ENCODE peak calls at places on chromosomes 12 and 14, in ten cellular contexts. C, M, U, R, G, D, L, K, P and V are unnamed samples.

GRCh38 chr12:21221778-21222177 is 90.8 kb downstream of the SLCO1B1 start:
- DNase-seq in C (no peak), M (no peak), U (no peak), R (no peak), G (no peak), D (no peak), L (no peak), K (no peak), P (no peak), V (no peak)

GRCh38 chr12:31119531-31120211 is 46.0 kb downstream of the DDX11 start:
- DNase-seq in C (no peak), M (no peak), U (no peak), R (no peak), G (no peak), D (no peak), L (no peak), K (no peak), P (no peak), V (no peak)

GRCh38 chr14:58805605-58806358 is 168.0 kb downstream of the DACT1 start:
- DNase-seq in C (peak), M (peak), U (no peak), R (peak), G (peak), D (peak), L (peak), K (no peak), P (no peak), V (no peak)

GRCh38 chr12:91620949-91621348 is 438.3 kb upstream of the DCN start:
- DNase-seq in C (no peak), M (no peak), U (no peak), R (no peak), G (peak), D (peak), L (no peak), K (no peak), P (no peak), V (no peak)

GRCh38 chr12:110102255-110102654 is 21.9 kb upstream of the IFT81 start:
- DNase-seq in C (peak), M (peak), U (no peak), R (no peak), G (peak), D (peak), L (peak), K (no peak), P (peak), V (no peak)

GRCh38 chr12:123934016-123934620 is 38.5 kb downstream of the CCDC92 start:
- DNase-seq in C (no peak), M (no peak), U (no peak), R (no peak), G (no peak), D (no peak), L (no peak), K (no peak), P (no peak), V (no peak)

GRCh38 chr14:68104518-68104917 is 284.9 kb downstream of the RAD51B start:
- DNase-seq in C (peak), M (peak), U (no peak), R (no peak), G (no peak), D (peak), L (no peak), K (no peak), P (peak), V (no peak)

GRCh38 chr12:69843653-69844052 is 18.6 kb downstream of the MYRFL start:
- DNase-seq in C (no peak), M (no peak), U (no peak), R (no peak), G (no peak), D (peak), L (no peak), K (no peak), P (no peak), V (no peak)

GRCh38 chr14:101472518-101472849 is 88.8 kb upstream of the DIO3 start:
- DNase-seq in C (no peak), M (no peak), U (no peak), R (no peak), G (no peak), D (no peak), L (no peak), K (no peak), P (no peak), V (no peak)

GRCh38 chr12:100643246-100643645 is 69.8 kb downstream of the GAS2L3 start:
- DNase-seq in C (no peak), M (no peak), U (no peak), R (no peak), G (no peak), D (no peak), L (no peak), K (no peak), P (no peak), V (no peak)

GRCh38 chr12:49883065-49883464 is 20.6 kb downstream of the FAIM2 start:
- DNase-seq in C (no peak), M (no peak), U (no peak), R (no peak), G (no peak), D (no peak), L (no peak), K (no peak), P (no peak), V (no peak)

GRCh38 chr12:46110928-46111699 is 120.7 kb upstream of the SCAF11 start:
- DNase-seq in C (no peak), M (no peak), U (no peak), R (no peak), G (peak), D (no peak), L (no peak), K (no peak), P (no peak), V (no peak)

GRCh38 chr14:54698501-54698900 is 131.6 kb downstream of the SAMD4A start:
- DNase-seq in C (no peak), M (no peak), U (no peak), R (no peak), G (no peak), D (no peak), L (no peak), K (no peak), P (no peak), V (no peak)

GRCh38 chr12:68771223-68771925 is 25.4 kb downstream of the SLC35E3 start:
- DNase-seq in C (no peak), M (no peak), U (no peak), R (no peak), G (no peak), D (no peak), L (no peak), K (no peak), P (no peak), V (no peak)

GRCh38 chr12:131112016-131112415 is 158.3 kb downstream of the ADGRD1 start:
- DNase-seq in C (peak), M (no peak), U (no peak), R (no peak), G (no peak), D (no peak), L (no peak), K (peak), P (no peak), V (no peak)

GRCh38 chr14:64196668-64197411 is 97.3 kb downstream of the ESR2 start:
- DNase-seq in C (peak), M (peak), U (peak), R (peak), G (no peak), D (peak), L (peak), K (peak), P (peak), V (no peak)

GRCh38 chr12:124704619-124705018 is 137.2 kb upstream of the NCOR2 start:
- DNase-seq in C (no peak), M (no peak), U (no peak), R (no peak), G (no peak), D (no peak), L (no peak), K (no peak), P (no peak), V (no peak)

GRCh38 chr12:69732088-69732487 is 6.6 kb upstream of the RAB3IP start:
- DNase-seq in C (peak), M (peak), U (no peak), R (no peak), G (no peak), D (no peak), L (no peak), K (no peak), P (no peak), V (no peak)

GRCh38 chr12:49854976-49855375 is 12.1 kb upstream of the BCDIN3D start:
- DNase-seq in C (no peak), M (no peak), U (no peak), R (no peak), G (no peak), D (no peak), L (no peak), K (no peak), P (no peak), V (no peak)

GRCh38 chr12:124740691-124741137 is 123.0 kb downstream of the SCARB1 start:
- DNase-seq in C (peak), M (peak), U (no peak), R (no peak), G (peak), D (peak), L (no peak), K (no peak), P (no peak), V (no peak)

GRCh38 chr14:51704465-51705050 is 52.8 kb downstream of the FRMD6 start:
- DNase-seq in C (no peak), M (no peak), U (no peak), R (no peak), G (no peak), D (no peak), L (no peak), K (no peak), P (no peak), V (no peak)

GRCh38 chr12:6280053-6280469 is 30.4 kb upstream of the PLEKHG6 start:
- DNase-seq in C (peak), M (peak), U (no peak), R (no peak), G (peak), D (peak), L (no peak), K (peak), P (peak), V (no peak)

GRCh38 chr12:28027328-28027727 is 54.8 kb upstream of the PTHLH start:
- DNase-seq in C (no peak), M (no peak), U (no peak), R (no peak), G (no peak), D (peak), L (peak), K (no peak), P (no peak), V (no peak)

GRCh38 chr12:128811806-128812205 is 12.0 kb downstream of the SLC15A4 start:
- DNase-seq in C (no peak), M (no peak), U (no peak), R (no peak), G (no peak), D (no peak), L (no peak), K (no peak), P (no peak), V (no peak)

GRCh38 chr14:52131640-52132320 is 62.9 kb upstream of the NID2 start:
- DNase-seq in C (peak), M (peak), U (peak), R (peak), G (peak), D (peak), L (peak), K (peak), P (peak), V (peak)

GRCh38 chr12:79374543-79374942 is 316.2 kb downstream of the PAWR start:
- DNase-seq in C (no peak), M (peak), U (no peak), R (no peak), G (no peak), D (no peak), L (no peak), K (no peak), P (no peak), V (no peak)

GRCh38 chr14:35826218-35826951 is at the start of gene BRMS1L:
- DNase-seq in C (peak), M (peak), U (peak), R (peak), G (peak), D (peak), L (peak), K (peak), P (peak), V (peak)

GRCh38 chr12:131921866-131922769 is 7.0 kb upstream of the PUS1 start:
- DNase-seq in C (no peak), M (no peak), U (no peak), R (no peak), G (no peak), D (no peak), L (no peak), K (no peak), P (no peak), V (no peak)

GRCh38 chr12:53775478-53776145 is 23.8 kb upstream of the CISTR start:
- DNase-seq in C (peak), M (no peak), U (no peak), R (no peak), G (no peak), D (peak), L (no peak), K (no peak), P (no peak), V (no peak)

GRCh38 chr12:93502802-93503623 is 35.7 kb downstream of the MRPL42 start:
- DNase-seq in C (peak), M (peak), U (peak), R (no peak), G (peak), D (peak), L (peak), K (peak), P (no peak), V (peak)

GRCh38 chr12:29286081-29286800 is 94.7 kb downstream of the ERGIC2 start:
- DNase-seq in C (peak), M (no peak), U (no peak), R (no peak), G (no peak), D (peak), L (no peak), K (no peak), P (no peak), V (no peak)

GRCh38 chr12:40820794-40821484 is 128.7 kb downstream of the CNTN1 start:
- DNase-seq in C (no peak), M (no peak), U (no peak), R (no peak), G (no peak), D (no peak), L (no peak), K (no peak), P (no peak), V (no peak)

GRCh38 chr12:96210376-96211055 is 16.3 kb downstream of the ELK3 start:
- DNase-seq in C (no peak), M (no peak), U (no peak), R (no peak), G (no peak), D (no peak), L (no peak), K (no peak), P (no peak), V (no peak)

GRCh38 chr12:18146375-18146774 is 56.4 kb upstream of the RERGL start:
- DNase-seq in C (peak), M (no peak), U (no peak), R (no peak), G (peak), D (peak), L (no peak), K (no peak), P (no peak), V (no peak)